ENCODE peak calls at places on chromosomes 7 and 10, in ten cellular contexts. M is fibroblast of mammary gland; A is epithelial cell of esophagus; X is HFFc6; S is testis; H is OCI-LY7; C is CD8-positive, alpha-beta T cell; V is heart left ventricle; G is Calu3; E is A673. T is an unnamed sample.
A peak's percentile ranks its signal among the peaks of the same experiment; 100 is the strongest.

GRCh38 chr7:14902589-14902963 is at the start of gene DGKB:
- DNase-seq in M (peak; percentile 30), A (no peak), X (peak; percentile 24), S (peak; percentile 28), H (no peak), C (no peak), V (peak; percentile 57), G (no peak), E (peak; percentile 20), T (no peak)

GRCh38 chr10:7478727-7479457 is 68.1 kb upstream of the SFMBT2 start:
- DNase-seq in M (no peak), A (no peak), X (no peak), S (no peak), H (no peak), C (no peak), V (no peak), G (no peak), E (no peak), T (no peak)

GRCh38 chr7:11716185-11716584 is 115.8 kb downstream of the THSD7A start:
- DNase-seq in M (peak; percentile 85), A (peak; percentile 74), X (no peak), S (peak; percentile 23), H (no peak), C (no peak), V (peak; percentile 39), G (peak; percentile 17), E (peak; percentile 14), T (no peak)

GRCh38 chr10:102401322-102401614 is 5.8 kb downstream of the NFKB2 start:
- DNase-seq in M (no peak), A (no peak), X (no peak), S (no peak), H (no peak), C (no peak), V (no peak), G (no peak), E (no peak), T (no peak)

GRCh38 chr7:81638216-81638615 is 131.6 kb downstream of the HGF start:
- DNase-seq in M (peak; percentile 96), A (no peak), X (peak; percentile 72), S (no peak), H (no peak), C (no peak), V (no peak), G (no peak), E (peak; percentile 91), T (no peak)

GRCh38 chr10:49560526-49560925 is 21.6 kb upstream of the ERCC6 start:
- DNase-seq in M (no peak), A (no peak), X (no peak), S (no peak), H (no peak), C (no peak), V (no peak), G (no peak), E (no peak), T (no peak)

GRCh38 chr10:31760674-31761081 is 168.0 kb downstream of the ARHGAP12 start:
- DNase-seq in M (no peak), A (no peak), X (no peak), S (no peak), H (no peak), C (no peak), V (no peak), G (no peak), E (no peak), T (no peak)

GRCh38 chr7:449249-450019 is 70.2 kb downstream of the PDGFA start:
- DNase-seq in M (no peak), A (no peak), X (no peak), S (no peak), H (no peak), C (no peak), V (no peak), G (no peak), E (no peak), T (no peak)

GRCh38 chr10:79424221-79425073 is 21.0 kb downstream of the ZCCHC24 start:
- DNase-seq in M (peak; percentile 55), A (no peak), X (no peak), S (peak; percentile 71), H (no peak), C (no peak), V (no peak), G (no peak), E (no peak), T (no peak)

GRCh38 chr7:150451097-150451793 is 815 bp downstream of the GIMAP8 start:
- DNase-seq in M (no peak), A (no peak), X (no peak), S (peak; percentile 33), H (no peak), C (peak; percentile 75), V (peak; percentile 63), G (no peak), E (no peak), T (peak; percentile 45)

GRCh38 chr10:35446439-35446838 is 110.1 kb downstream of the CCNY start:
- DNase-seq in M (peak; percentile 41), A (no peak), X (no peak), S (no peak), H (no peak), C (no peak), V (no peak), G (no peak), E (no peak), T (no peak)

GRCh38 chr7:347001-347590 is 57.1 kb downstream of the FOXL3 start:
- DNase-seq in M (no peak), A (no peak), X (no peak), S (no peak), H (no peak), C (no peak), V (no peak), G (no peak), E (no peak), T (no peak)

DNA sequence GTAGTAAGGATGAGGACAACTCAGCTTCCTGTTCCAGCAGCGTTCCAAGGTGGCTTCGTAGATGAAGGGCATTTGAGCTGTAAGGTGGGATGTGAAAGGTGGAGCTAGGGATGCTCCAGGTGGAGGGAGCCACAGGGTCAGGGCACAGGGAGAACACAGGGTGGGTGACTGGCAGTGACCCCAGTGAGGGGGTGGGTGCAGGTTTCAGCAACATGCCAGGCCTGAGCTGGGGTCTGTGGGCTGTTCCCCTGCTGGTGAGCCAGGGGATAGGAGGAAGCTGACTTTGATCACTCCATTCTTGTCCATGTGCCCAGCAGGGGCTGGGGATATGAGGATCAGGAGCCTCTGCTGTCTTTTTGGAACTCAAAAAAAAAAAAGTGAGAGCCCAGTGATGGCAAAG is 33.2 kb downstream of the CDH23 start:
- DNase-seq in M (no peak), A (no peak), X (no peak), S (peak; percentile 6), H (no peak), C (no peak), V (no peak), G (no peak), E (peak; percentile 41), T (no peak)
- TF ChIP-seq CTCF in M (peak; percentile 21), A (no peak), X (peak; percentile 34), S (peak; percentile 15), H (peak; percentile 46), C (no peak), V (no peak), G (peak; percentile 41), E (peak; percentile 60), T (no peak)

DNA sequence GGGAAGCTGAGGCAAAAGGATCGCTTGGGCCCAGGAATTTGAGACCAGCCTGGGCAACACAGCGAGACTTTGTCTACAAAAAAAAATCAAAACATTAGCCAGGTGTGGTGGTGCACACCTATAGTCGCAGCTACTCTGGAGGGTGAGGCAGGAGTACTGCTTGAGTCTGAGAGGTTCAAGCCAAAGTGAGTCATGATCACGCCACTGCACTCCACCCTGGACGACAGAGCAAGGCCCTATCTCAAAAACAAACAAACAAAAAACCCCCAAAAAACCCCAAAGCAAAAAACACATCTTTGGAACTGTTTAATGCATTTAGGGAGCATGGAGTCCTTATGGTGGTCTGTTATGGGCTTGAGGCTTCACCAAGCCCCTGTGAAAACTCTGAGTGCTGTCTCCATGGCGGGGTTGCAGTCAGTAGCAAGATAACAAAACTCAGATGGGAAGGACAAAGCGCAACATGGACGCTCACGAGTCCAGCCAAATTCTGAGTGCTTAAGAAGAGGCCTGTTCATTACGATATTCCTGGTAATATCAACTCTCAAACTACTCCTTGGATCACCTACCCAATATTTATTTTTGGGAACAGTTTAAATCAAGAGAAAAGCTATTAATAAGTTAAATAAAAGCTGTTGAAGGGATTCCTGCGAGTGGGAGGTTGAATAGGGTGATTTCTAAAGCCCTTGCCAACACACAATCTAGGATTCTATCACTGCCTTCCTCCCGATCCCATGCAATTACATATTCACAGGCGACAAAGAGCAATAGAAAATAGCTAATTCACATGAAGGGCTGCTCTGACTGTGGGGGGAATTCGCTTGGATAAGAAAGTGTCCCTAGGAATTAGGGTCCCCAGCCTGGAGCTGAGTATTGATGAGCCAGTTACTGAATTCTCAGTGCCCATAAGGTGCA is 123.3 kb downstream of the HIPK2 start:
- DNase-seq in M (no peak), A (peak; percentile 30), X (no peak), S (no peak), H (no peak), C (no peak), V (no peak), G (no peak), E (no peak), T (no peak)
- TF ChIP-seq CTCF in M (no peak), A (no peak), X (no peak), S (no peak), H (no peak), C (no peak), V (no peak), G (no peak), E (no peak), T (no peak)

DNA sequence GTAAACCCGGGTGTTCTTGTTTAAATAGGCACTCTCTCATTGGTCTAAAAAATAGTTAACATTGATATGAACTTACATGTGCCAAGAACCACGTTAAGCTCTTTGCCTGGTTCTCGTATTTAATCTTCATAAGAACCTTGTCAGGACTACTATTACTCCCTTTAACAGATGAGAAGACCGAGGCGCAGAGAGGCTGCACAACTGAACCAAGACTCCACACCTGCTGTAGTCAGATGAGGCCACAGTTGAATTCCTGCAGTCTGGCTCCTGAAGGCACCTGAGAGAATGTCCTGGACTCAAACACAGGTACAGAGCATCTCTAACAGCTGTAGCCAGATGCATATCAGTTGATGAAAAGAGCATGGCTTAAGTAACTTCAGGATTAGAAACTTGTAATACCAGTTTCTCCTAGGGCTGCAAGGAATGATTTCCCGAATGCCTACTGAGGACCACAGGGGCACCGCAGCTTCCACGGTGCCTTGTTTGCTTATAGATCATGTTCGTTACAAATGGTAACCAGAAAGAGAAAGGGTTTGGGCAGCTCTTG is 9.5 kb downstream of the DDC start:
- DNase-seq in M (no peak), A (no peak), X (no peak), S (no peak), H (no peak), C (no peak), V (no peak), G (no peak), E (no peak), T (no peak)
- TF ChIP-seq CTCF in M (no peak), A (no peak), X (no peak), S (no peak), H (no peak), C (no peak), V (no peak), G (no peak), E (no peak), T (no peak)

DNA sequence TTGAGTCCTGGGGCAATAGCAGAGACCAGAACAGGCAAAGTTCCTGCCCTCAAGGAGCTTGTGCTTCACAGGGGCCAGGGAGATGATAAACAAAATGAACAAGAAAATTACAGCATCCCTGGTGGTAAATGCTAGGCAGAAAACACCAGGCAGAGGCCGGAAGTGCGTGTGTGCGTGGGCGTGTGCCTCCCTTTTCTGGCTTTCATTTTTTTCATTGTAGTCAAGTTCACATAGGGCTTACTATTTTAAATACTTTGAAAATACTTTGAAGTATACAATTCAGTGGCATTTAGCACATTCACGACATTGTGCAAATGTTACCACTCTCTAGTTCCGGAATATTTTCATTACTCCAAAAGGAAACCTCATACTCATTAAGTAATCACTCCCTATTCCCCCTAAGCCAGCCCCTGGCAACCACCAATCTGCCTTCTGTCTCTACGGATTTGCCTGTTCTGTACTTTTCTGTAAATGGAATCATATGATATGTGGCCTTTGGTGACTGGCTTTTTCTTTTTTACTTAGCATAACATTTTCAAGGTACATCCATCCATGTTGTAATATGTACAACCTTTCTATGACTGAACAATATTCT is 88.1 kb upstream of the PDCD4 start:
- DNase-seq in M (peak; percentile 53), A (peak; percentile 17), X (no peak), S (no peak), H (no peak), C (peak; percentile 42), V (no peak), G (no peak), E (peak; percentile 53), T (no peak)
- TF ChIP-seq CTCF in M (no peak), A (no peak), X (no peak), S (no peak), H (no peak), C (no peak), V (no peak), G (no peak), E (no peak), T (no peak)

T was measured in natural killer cell.